ENCODE peak calls at places on chromosomes 1 and 21, in five cellular contexts. X is mesenchymal stem cell, L is IMR-90, G is H1, H is H9. N is an unnamed sample.

GRCh38 chr1:3066826-3067225 is 2.2 kb upstream of the PRDM16 start:
- DNase-seq in X (no peak), L (no peak), G (peak), H (no peak), N (no peak)

GRCh38 chr1:30984167-30984870 is 75.8 kb upstream of the SDC3 start:
- DNase-seq in X (no peak), L (no peak), G (no peak), H (no peak), N (no peak)

GRCh38 chr1:66933887-66934700 is 9.3 kb downstream of the MIER1 start:
- DNase-seq in X (no peak), L (no peak), G (no peak), H (no peak), N (no peak)

GRCh38 chr21:44427241-44428120 is 27.8 kb upstream of the LRRC3 start:
- DNase-seq in X (no peak), L (no peak), G (no peak), H (peak), N (no peak)

GRCh38 chr1:18108313-18109057 is 887 bp downstream of the IGSF21 start:
- DNase-seq in X (no peak), L (no peak), G (no peak), H (no peak), N (no peak)

GRCh38 chr1:42963378-42964005 is 4.8 kb upstream of the SLC2A1 start:
- DNase-seq in X (peak), L (peak), G (no peak), H (no peak), N (no peak)

GRCh38 chr1:229230893-229231753 is 39.8 kb upstream of the RAB4A start:
- DNase-seq in X (peak), L (no peak), G (peak), H (no peak), N (no peak)

GRCh38 chr1:203039609-203040517 is 13.6 kb downstream of the PPFIA4 start:
- DNase-seq in X (peak), L (no peak), G (peak), H (peak), N (no peak)

GRCh38 chr1:2036287-2036686 is 13.9 kb upstream of the PRKCZ start:
- DNase-seq in X (no peak), L (no peak), G (no peak), H (no peak), N (no peak)

GRCh38 chr1:226108935-226109828 is 46.7 kb downstream of the H3-3A start:
- DNase-seq in X (peak), L (peak), G (no peak), H (no peak), N (no peak)

GRCh38 chr1:208239518-208240381 is 4.4 kb downstream of the PLXNA2 start:
- DNase-seq in X (no peak), L (no peak), G (no peak), H (no peak), N (no peak)

GRCh38 chr1:234755449-234755863 is 145.5 kb upstream of the IRF2BP2 start:
- DNase-seq in X (peak), L (peak), G (no peak), H (no peak), N (no peak)

GRCh38 chr1:1777510-1777909 is 760 bp downstream of the NADK start:
- DNase-seq in X (peak), L (no peak), G (no peak), H (no peak), N (no peak)

GRCh38 chr1:61742620-61743431 is 546 bp downstream of the PATJ start:
- DNase-seq in X (peak), L (peak), G (peak), H (peak), N (peak)

GRCh38 chr21:25501996-25502665 is 105.2 kb downstream of the MRPL39 start:
- DNase-seq in X (no peak), L (no peak), G (no peak), H (no peak), N (no peak)

GRCh38 chr1:223732993-223733798 is 20.9 kb downstream of the CAPN2 start:
- DNase-seq in X (no peak), L (peak), G (no peak), H (no peak), N (no peak)
- H3K14ac ChIP-seq in X (no peak), L (peak), G (no peak), H (no peak), N (no peak)

DNA sequence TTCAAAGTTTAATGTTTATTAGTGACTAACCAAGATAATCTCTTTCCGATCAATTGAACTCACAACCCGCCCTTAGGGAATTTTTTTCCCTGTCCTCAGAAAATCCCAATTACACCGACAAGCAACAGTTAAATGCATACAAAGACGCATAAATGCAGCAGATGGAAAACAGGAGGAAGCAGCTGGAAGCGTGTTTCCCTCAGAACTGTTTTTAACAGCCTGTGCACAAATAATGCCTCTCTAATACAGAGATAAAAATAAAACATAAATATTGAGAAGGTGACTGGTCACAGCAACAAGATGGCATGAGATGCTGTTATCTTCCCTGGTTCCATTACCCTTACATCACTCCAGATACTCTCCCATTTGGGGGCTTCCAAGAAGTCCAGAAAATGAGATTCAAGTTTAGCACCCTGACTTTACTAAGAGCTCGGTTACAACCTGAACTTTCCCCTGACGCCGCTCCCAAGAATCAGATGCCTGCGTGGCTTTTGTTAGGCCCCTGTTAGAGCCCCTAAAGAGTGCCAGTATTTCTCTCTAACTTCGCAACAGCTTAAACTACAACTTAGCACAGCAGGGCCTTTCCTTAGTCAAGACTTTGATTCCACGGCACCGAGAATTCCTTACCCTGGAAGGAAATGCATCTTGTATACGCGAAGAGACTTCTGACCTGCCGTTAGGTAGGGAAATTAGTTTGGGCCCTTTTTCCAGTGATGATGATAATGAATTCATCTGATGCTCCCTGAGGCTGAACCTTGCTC is 137.8 kb upstream of the SMYD2 start:
- DNase-seq in X (no peak), L (no peak), G (no peak), H (no peak), N (no peak)
- H2BK15ac ChIP-seq in X (no peak), L (no peak), G (no peak), H (no peak), N (no peak)

GRCh38 chr1:155026154-155026553 is 7.4 kb downstream of the DCST2 start:
- DNase-seq in X (no peak), L (no peak), G (no peak), H (no peak), N (no peak)
- H3K14ac ChIP-seq in X (peak), L (no peak), G (no peak), H (no peak), N (no peak)

DNA sequence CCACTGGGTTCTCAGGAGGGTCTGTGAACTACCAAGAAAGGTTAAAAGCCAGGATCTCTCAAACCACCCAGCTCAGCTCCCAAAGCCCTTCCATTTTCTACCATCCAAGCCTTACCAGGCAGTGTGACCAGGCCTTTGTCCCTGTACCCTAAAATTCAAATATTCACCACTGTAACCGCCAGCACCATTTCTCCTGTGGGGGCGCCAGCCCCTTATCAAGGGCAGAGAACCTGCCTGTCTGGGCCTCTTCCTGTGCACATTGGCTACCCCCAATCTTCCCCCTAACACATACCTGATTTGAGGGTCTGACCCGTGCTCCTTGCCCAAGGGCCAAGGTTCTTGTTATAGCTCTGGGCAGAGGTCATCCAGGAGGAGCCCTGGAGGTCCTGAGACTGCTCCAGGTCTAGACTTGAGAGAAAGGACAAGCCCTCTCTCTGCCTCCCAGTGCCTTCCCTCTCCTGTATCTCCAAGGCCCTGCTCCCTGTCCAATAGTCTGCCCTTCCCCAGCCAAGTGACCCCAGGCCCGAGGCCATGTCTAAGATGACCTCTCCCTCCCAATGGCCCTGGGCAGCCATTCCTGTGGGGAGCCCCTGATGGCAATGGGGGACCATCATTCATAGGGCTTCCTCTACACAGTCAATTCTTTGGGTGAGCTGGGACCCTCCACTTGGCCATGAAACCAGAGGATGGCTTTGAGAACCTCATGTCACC is 78.5 kb downstream of the FHAD1 start:
- DNase-seq in X (no peak), L (no peak), G (no peak), H (no peak), N (no peak)
- H2BK15ac ChIP-seq in X (no peak), L (no peak), G (peak), H (no peak), N (peak)